ENCODE peak calls at places on chromosomes 6 and 20, in eight cellular contexts. X, T, H, D, P, F, C and L are unnamed samples. For H3K4me1, the result is how much of the 10 kb centered on the place peaks cover.

GRCh38 chr20:59559863-59560262 is 44.5 kb upstream of the PHACTR3 start:
- DNase-seq in X (no peak), T (no peak), H (no peak), D (no peak), P (no peak), F (no peak), C (no peak), L (no peak)

GRCh38 chr6:4291453-4292403 is 156.4 kb upstream of the ECI2 start:
- DNase-seq in X (peak), T (no peak), H (no peak), D (no peak), P (peak), F (no peak), C (no peak), L (no peak)

GRCh38 chr6:63349401-63349800 is 29.6 kb upstream of the LGSN start:
- DNase-seq in X (no peak), T (no peak), H (no peak), D (no peak), P (no peak), F (no peak), C (no peak), L (no peak)

GRCh38 chr6:80527552-80528052 is 421.1 kb downstream of the BCKDHB start:
- DNase-seq in X (no peak), T (no peak), H (peak), D (no peak), P (no peak), F (no peak), C (no peak), L (peak)

GRCh38 chr20:63513207-63513606 is 7.4 kb upstream of the PPDPF start:
- DNase-seq in X (no peak), T (no peak), H (no peak), D (no peak), P (no peak), F (no peak), C (no peak), L (no peak)

GRCh38 chr6:145143379-145143778 is 591.9 kb downstream of the EPM2A start:
- DNase-seq in X (no peak), T (no peak), H (no peak), D (no peak), P (no peak), F (no peak), C (no peak), L (no peak)

GRCh38 chr6:34099878-34100277 is 46.0 kb downstream of the GRM4 start:
- DNase-seq in X (no peak), T (no peak), H (no peak), D (no peak), P (no peak), F (no peak), C (no peak), L (no peak)

GRCh38 chr6:116682334-116682712 is 1.3 kb downstream of the KPNA5 start:
- DNase-seq in X (no peak), T (no peak), H (no peak), D (no peak), P (peak), F (no peak), C (peak), L (peak)

GRCh38 chr20:58597021-58597940 is 53.8 kb upstream of the STX16 start:
- DNase-seq in X (no peak), T (no peak), H (no peak), D (peak), P (peak), F (peak), C (peak), L (no peak)

GRCh38 chr6:42393339-42393738 is 58.4 kb downstream of the TRERF1 start:
- DNase-seq in X (no peak), T (peak), H (no peak), D (no peak), P (no peak), F (no peak), C (no peak), L (no peak)

GRCh38 chr20:15705975-15706374 is 867.3 kb downstream of the KIF16B start:
- DNase-seq in X (no peak), T (no peak), H (no peak), D (no peak), P (no peak), F (no peak), C (no peak), L (no peak)

GRCh38 chr6:1592852-1593251 is 16.9 kb upstream of the FOXC1 start:
- DNase-seq in X (no peak), T (no peak), H (no peak), D (no peak), P (no peak), F (no peak), C (no peak), L (no peak)

GRCh38 chr20:32437391-32438074 is 79.4 kb downstream of the ASXL1 start:
- DNase-seq in X (peak), T (no peak), H (peak), D (no peak), P (no peak), F (no peak), C (no peak), L (no peak)

GRCh38 chr6:31734703-31735500 is 1.4 kb downstream of the CLIC1 start:
- DNase-seq in X (peak), T (peak), H (peak), D (peak), P (peak), F (peak), C (peak), L (peak)

GRCh38 chr6:68649669-68650068 is 14.6 kb downstream of the ADGRB3 start:
- DNase-seq in X (peak), T (no peak), H (no peak), D (no peak), P (no peak), F (no peak), C (peak), L (no peak)

GRCh38 chr6:37314803-37315515 is 38.8 kb upstream of the RNF8 start:
- DNase-seq in X (peak), T (peak), H (peak), D (peak), P (peak), F (no peak), C (peak), L (no peak)

GRCh38 chr6:3418521-3419060 is 38.3 kb downstream of the SLC22A23 start:
- DNase-seq in X (no peak), T (peak), H (no peak), D (no peak), P (no peak), F (no peak), C (no peak), L (peak)

GRCh38 chr20:9053108-9053507 is 15.8 kb upstream of the PLCB4 start:
- DNase-seq in X (no peak), T (no peak), H (no peak), D (no peak), P (no peak), F (no peak), C (no peak), L (no peak)

DNA sequence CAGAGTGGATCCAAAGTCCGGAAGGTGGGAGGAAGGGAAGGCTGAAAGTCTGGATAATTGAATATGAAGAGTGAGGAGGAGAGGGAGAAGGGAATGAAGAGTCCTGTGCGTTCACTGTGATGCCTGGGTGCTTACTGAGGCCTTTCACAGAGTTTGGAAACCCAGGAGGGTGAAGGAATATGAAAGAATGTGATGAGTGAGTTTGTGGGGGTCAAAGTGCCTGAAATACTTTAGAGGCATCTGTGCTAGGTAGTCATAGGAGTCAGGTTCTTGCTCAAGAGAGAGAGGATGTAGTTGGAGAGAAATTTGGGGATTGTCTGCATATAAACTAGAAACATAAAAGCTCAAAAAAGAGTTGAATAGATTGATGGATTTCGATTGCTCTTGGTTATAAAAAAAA is 20.7 kb downstream of the NKX2-4 start:
- DNase-seq in X (no peak), T (no peak), H (no peak), D (no peak), P (no peak), F (no peak), C (no peak), L (no peak)
- TF ChIP-seq CTCF in X (no peak), T (no peak), H (no peak), D (no peak), P (no peak), F (no peak), C (no peak), L (no peak)

GRCh38 chr6:35650015-35650414 is 38.7 kb downstream of the FKBP5 start:
- DNase-seq in X (no peak), T (no peak), H (no peak), D (no peak), P (no peak), F (no peak), C (no peak), L (no peak)

GRCh38 chr6:35651244-35651643 is 37.5 kb downstream of the FKBP5 start:
- DNase-seq in X (no peak), T (no peak), H (no peak), D (no peak), P (no peak), F (no peak), C (no peak), L (no peak)

DNA sequence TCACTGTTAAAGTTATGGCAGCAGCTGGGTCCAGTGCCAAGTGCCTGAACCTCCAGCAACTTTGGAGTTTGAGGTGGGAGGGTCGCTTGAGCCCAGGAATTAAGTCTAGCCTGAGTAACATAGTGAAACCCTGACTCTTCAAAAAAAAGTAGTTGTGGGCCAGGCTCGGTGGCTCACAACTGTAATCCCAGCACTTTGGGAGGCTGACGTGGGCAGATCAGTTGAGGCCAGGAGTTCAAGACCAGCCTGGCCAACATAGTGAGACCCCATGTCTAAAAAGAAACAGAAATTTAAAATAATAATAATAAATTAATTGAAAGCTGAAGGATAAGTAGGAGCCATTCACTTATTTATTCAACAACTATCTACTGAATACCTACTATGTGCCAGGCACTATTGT is 33.8 kb downstream of the FKBP5 start:
- DNase-seq in X (no peak), T (no peak), H (no peak), D (no peak), P (no peak), F (no peak), C (no peak), L (no peak)
- H3K4me1 ChIP-seq in X (under half), T (under half), H (under half), D (under half), P (under half), F (under half), C (under half), L (under half)

DNA sequence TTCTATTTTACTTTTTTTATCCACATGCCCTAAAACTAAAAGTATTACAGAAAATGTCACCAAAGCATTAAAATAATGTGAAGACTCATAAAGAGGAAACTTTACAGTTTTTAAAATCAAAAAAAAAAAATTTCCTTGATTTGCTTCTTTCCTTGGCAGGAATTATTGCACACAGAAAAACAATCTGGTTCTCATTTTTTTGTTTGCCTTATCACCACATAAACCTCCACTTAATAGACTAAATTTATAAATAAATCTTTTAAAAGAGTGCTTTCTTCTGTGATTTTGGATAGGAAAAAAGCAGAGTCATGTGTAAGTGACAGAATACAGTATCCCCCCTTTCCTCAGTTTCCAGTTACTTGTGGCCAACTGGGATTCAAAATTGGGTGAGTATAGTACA is 695.1 kb upstream of the CITED2 start:
- DNase-seq in X (no peak), T (no peak), H (no peak), D (no peak), P (no peak), F (no peak), C (no peak), L (no peak)
- TF ChIP-seq CTCF in X (no peak), T (no peak), H (no peak), D (no peak), P (no peak), F (no peak), C (no peak), L (no peak)

GRCh38 chr20:6468751-6469150 is 298.7 kb upstream of the BMP2 start:
- DNase-seq in X (no peak), T (no peak), H (no peak), D (no peak), P (no peak), F (no peak), C (no peak), L (no peak)
- H3K4me1 ChIP-seq in X (under half), T (under half), H (under half), D (under half), P (under half), F (under half), C (under half), L (under half)